ENCODE peak calls at places on chromosomes 12 and 14, in six cellular contexts. I is neural progenitor cell, S is AG04450, Y is right atrium auricular region, L is WTC11, X is BE2C. Z is an unnamed sample.

GRCh38 chr12:105954891-105955607 is 183.7 kb downstream of the NUAK1 start:
- DNase-seq in Y (no peak), X (no peak), L (no peak), I (no peak), S (no peak), Z (no peak)

GRCh38 chr14:32808574-32809098 is 130.0 kb upstream of the NPAS3 start:
- DNase-seq in X (no peak), S (no peak), L (no peak), Y (no peak), I (no peak), Z (no peak)

GRCh38 chr12:99985129-99985570 is 414 bp upstream of the ANKS1B start:
- DNase-seq in X (no peak), I (no peak), S (no peak), Y (no peak), L (no peak), Z (no peak)

GRCh38 chr14:86404425-86404824 is 874.5 kb downstream of the FLRT2 start:
- DNase-seq in X (no peak), Y (no peak), L (no peak), S (no peak), I (no peak), Z (no peak)

GRCh38 chr12:121534495-121535148 is 46.2 kb downstream of the KDM2B start:
- DNase-seq in S (no peak), Y (no peak), X (no peak), L (peak; percentile 51), I (peak; percentile 16), Z (no peak)

GRCh38 chr14:104968541-104969401 is 9.4 kb downstream of the AHNAK2 start:
- DNase-seq in X (peak; percentile 57), S (no peak), Y (no peak), I (peak; percentile 37), L (no peak), Z (no peak)

GRCh38 chr14:77071938-77072388 is 26.1 kb upstream of the CIPC start:
- DNase-seq in X (no peak), I (no peak), Y (no peak), L (no peak), S (no peak), Z (no peak)

GRCh38 chr12:78181544-78182162 is 351.0 kb downstream of the NAV3 start:
- DNase-seq in Y (no peak), L (peak; percentile 23), X (peak; percentile 44), I (peak; percentile 44), S (no peak), Z (peak; percentile 39)

GRCh38 chr14:50417853-50418252 is 21.2 kb upstream of the CDKL1 start:
- DNase-seq in X (no peak), I (no peak), S (no peak), L (no peak), Y (no peak), Z (no peak)

GRCh38 chr12:1013618-1014489 is 22.8 kb downstream of the ERC1 start:
- DNase-seq in L (no peak), X (no peak), I (no peak), S (peak; percentile 45), Y (no peak), Z (no peak)

GRCh38 chr14:29311983-29312382 is 545.4 kb downstream of the FOXG1 start:
- DNase-seq in X (no peak), S (no peak), I (no peak), L (no peak), Y (no peak), Z (no peak)

GRCh38 chr14:67418368-67419174 is 6.6 kb upstream of the PLEK2 start:
- DNase-seq in I (no peak), L (no peak), Y (no peak), X (no peak), S (no peak), Z (no peak)

GRCh38 chr12:56928262-56928661 is 5.9 kb downstream of the SDR9C7 start:
- DNase-seq in L (no peak), I (no peak), Y (no peak), S (no peak), X (no peak), Z (no peak)

GRCh38 chr14:101315802-101316296 is 245.4 kb upstream of the DIO3 start:
- DNase-seq in L (no peak), Y (no peak), X (no peak), I (no peak), S (no peak), Z (no peak)

GRCh38 chr12:72444125-72444524 is 172.0 kb downstream of the TRHDE start:
- DNase-seq in X (no peak), Y (no peak), L (no peak), S (no peak), I (no peak), Z (no peak)

DNA sequence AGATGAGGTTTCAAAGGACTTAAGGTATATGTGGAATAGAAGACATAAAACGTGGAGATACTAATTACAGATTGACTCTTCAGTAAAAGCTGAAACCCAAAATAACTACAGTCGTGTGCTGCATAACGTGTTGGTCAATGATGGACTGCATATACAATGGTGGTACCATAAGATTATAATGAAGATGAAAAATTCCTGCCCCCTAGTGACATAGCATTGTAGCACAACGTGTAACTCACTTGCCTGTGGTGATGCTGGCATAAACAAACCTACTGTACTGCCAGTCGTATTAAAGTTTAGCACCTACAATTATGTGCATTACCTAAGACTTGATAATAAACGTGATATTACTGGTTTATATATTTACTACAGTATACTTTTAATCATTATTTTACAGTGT is 150.3 kb downstream of the LRRK2 start:
- DNase-seq in S (no peak), L (no peak), X (no peak), I (no peak), Y (no peak), Z (no peak)
- TF ChIP-seq CTCF in S (peak; percentile 19), L (no peak), X (peak; percentile 34), I (peak; percentile 45), Y (no peak), Z (peak; percentile 40)

GRCh38 chr12:9941838-9942237 is 9.7 kb upstream of the CLEC2A start:
- DNase-seq in I (no peak), S (no peak), X (no peak), L (no peak), Y (no peak), Z (no peak)

GRCh38 chr12:9944404-9944803 is 12.2 kb upstream of the CLEC2A start:
- DNase-seq in L (no peak), I (no peak), X (no peak), Y (no peak), S (no peak), Z (no peak)

GRCh38 chr12:9936597-9936996 is 4.4 kb upstream of the CLEC2A start:
- DNase-seq in Y (no peak), S (no peak), X (no peak), I (no peak), L (no peak), Z (no peak)

GRCh38 chr12:9943244-9943643 is 11.1 kb upstream of the CLEC2A start:
- DNase-seq in S (no peak), L (peak; percentile 45), X (no peak), I (no peak), Y (no peak), Z (peak; percentile 5)

GRCh38 chr12:9940370-9940769 is 8.2 kb upstream of the CLEC2A start:
- DNase-seq in S (no peak), L (no peak), Y (no peak), X (no peak), I (peak; percentile 14), Z (no peak)
- TF ChIP-seq CTCF in S (peak; percentile 50), L (no peak), Y (no peak), X (peak; percentile 28), I (peak; percentile 51), Z (peak; percentile 13)

GRCh38 chr12:110906985-110907384 is 13.4 kb downstream of the MYL2 start:
- DNase-seq in L (no peak), S (no peak), X (no peak), I (no peak), Y (no peak), Z (no peak)

GRCh38 chr12:110906516-110906915 is 13.9 kb downstream of the MYL2 start:
- DNase-seq in X (no peak), S (no peak), I (no peak), L (no peak), Y (no peak), Z (no peak)

GRCh38 chr12:110908377-110909136 is 11.8 kb downstream of the MYL2 start:
- DNase-seq in Y (no peak), S (no peak), I (no peak), L (no peak), X (no peak), Z (no peak)

GRCh38 chr12:110907583-110907982 is 12.8 kb downstream of the MYL2 start:
- DNase-seq in S (no peak), Y (no peak), I (no peak), X (no peak), L (no peak), Z (no peak)

DNA sequence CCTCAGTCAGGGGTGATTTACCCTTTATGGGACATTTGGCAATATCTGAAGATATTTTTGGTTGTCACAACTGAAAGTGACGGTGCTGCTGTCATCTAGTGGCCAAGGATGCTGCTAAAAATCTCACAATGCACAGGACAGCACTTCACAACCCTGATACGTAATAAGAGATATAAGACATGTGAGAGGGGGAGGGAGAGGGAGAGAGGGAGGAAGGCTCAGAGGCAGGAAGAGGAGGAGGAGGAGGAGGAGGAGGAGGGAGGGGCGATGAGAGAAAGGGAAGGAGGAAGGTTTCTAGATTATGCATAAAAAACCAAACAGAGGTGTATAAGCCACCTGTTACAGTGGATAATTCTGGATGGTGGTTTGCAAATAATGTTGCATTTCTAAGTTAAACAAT is 14.3 kb downstream of the MYL2 start:
- DNase-seq in Y (no peak), X (no peak), I (no peak), L (no peak), S (no peak), Z (no peak)
- TF ChIP-seq CTCF in Y (no peak), X (peak; percentile 14), I (no peak), L (no peak), S (no peak), Z (no peak)

GRCh38 chr12:47802312-47802711 is 17.4 kb downstream of the HDAC7 start:
- DNase-seq in X (no peak), Y (no peak), L (peak; percentile 46), I (peak; percentile 46), S (no peak), Z (no peak)
- TF ChIP-seq CTCF in X (peak; percentile 47), Y (no peak), L (peak; percentile 40), I (peak; percentile 50), S (peak; percentile 37), Z (peak; percentile 38)

GRCh38 chr12:113316155-113316554 is 18.8 kb downstream of the SLC8B1 start:
- DNase-seq in X (no peak), S (no peak), Y (no peak), L (no peak), I (no peak), Z (no peak)
- TF ChIP-seq CTCF in X (peak; percentile 27), S (peak; percentile 13), Y (no peak), L (no peak), I (peak; percentile 20), Z (no peak)

DNA sequence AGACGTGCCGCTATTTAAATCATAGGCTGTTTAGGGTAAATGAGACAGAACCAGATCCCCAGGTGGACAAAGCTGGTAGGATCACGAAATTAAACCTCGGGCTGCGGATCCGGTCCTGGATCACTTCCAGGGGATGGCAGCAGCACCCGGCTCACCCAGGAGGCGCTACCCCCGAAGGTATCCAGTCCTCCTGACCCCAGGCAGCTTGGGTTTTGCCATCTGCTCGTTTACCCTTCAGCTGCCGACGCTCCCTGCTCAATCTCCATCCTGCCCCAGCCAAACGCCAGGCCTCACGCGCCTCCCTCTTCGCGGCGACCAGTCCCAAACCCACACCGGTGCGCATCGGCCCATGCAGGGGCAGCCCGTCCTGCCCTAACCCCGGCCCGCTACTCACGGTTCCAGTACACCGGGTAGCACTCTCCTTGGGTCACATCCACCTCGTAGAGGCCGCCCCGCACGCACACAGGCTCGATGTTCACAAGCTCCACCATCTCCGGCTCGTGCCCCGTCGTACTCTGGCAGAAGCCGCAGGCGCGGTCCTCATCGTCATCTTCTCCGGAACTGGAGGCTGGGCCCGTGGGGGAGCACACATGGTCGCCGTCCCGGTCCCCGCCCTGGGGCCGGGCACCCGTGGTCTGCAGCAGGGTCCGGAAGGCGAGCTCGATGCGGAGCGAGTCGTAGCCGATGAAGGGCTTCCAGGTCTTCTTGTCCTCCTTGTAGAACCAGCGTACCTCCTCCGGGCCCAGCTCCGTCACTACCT is 1.1 kb downstream of the DDHD1 start:
- DNase-seq in X (peak; percentile 73), I (peak; percentile 61), Y (peak; percentile 75), L (peak; percentile 46), S (no peak), Z (peak; percentile 52)
- TF ChIP-seq CTCF in X (peak; percentile 33), I (peak; percentile 29), Y (no peak), L (no peak), S (no peak), Z (no peak)